ENCODE peak calls at places on chromosomes 12 and 14, in six cellular contexts. One of them, this sample, is unnamed.

GRCh38 chr12:3020850-3021435 is 56.2 kb upstream of the TSPAN9 start:
- DNase-seq in progenitor cell of endocrine pancreas: no peak
- DNase-seq in HCEC 1CT: no peak
- DNase-seq in stimulated activated CD4-positive, alpha-beta T cell treated with anti-CD3 and anti-CD28 coated beads, Interleukin-2, amount 100 ng/mL, for 24 hours: no peak
- DNase-seq in left ventricle myocardium inferior: no peak
- DNase-seq in COR-L47: no peak
- DNase-seq in this sample: no peak

GRCh38 chr12:7571253-7571652 is 67.7 kb upstream of the CD163 start:
- DNase-seq in progenitor cell of endocrine pancreas: no peak
- DNase-seq in HCEC 1CT: peak; percentile 7
- DNase-seq in stimulated activated CD4-positive, alpha-beta T cell treated with anti-CD3 and anti-CD28 coated beads, Interleukin-2, amount 100 ng/mL, for 24 hours: no peak
- DNase-seq in left ventricle myocardium inferior: no peak
- DNase-seq in COR-L47: no peak
- DNase-seq in this sample: no peak

GRCh38 chr14:31825459-31825858 is 251.6 kb upstream of the ARHGAP5 start:
- DNase-seq in progenitor cell of endocrine pancreas: no peak
- DNase-seq in HCEC 1CT: no peak
- DNase-seq in stimulated activated CD4-positive, alpha-beta T cell treated with anti-CD3 and anti-CD28 coated beads, Interleukin-2, amount 100 ng/mL, for 24 hours: no peak
- DNase-seq in left ventricle myocardium inferior: no peak
- DNase-seq in COR-L47: no peak
- DNase-seq in this sample: no peak

GRCh38 chr14:85487215-85487614 is 42.7 kb upstream of the FLRT2 start:
- DNase-seq in progenitor cell of endocrine pancreas: no peak
- DNase-seq in HCEC 1CT: peak; percentile 48
- DNase-seq in stimulated activated CD4-positive, alpha-beta T cell treated with anti-CD3 and anti-CD28 coated beads, Interleukin-2, amount 100 ng/mL, for 24 hours: no peak
- DNase-seq in left ventricle myocardium inferior: no peak
- DNase-seq in COR-L47: no peak
- DNase-seq in this sample: no peak

GRCh38 chr14:21054123-21054767 is 3.4 kb upstream of the RNASE8 start:
- DNase-seq in progenitor cell of endocrine pancreas: no peak
- DNase-seq in HCEC 1CT: no peak
- DNase-seq in stimulated activated CD4-positive, alpha-beta T cell treated with anti-CD3 and anti-CD28 coated beads, Interleukin-2, amount 100 ng/mL, for 24 hours: no peak
- DNase-seq in left ventricle myocardium inferior: no peak
- DNase-seq in COR-L47: no peak
- DNase-seq in this sample: no peak

GRCh38 chr14:65478596-65478995 is 66.1 kb downstream of the FUT8 start:
- DNase-seq in progenitor cell of endocrine pancreas: no peak
- DNase-seq in HCEC 1CT: peak; percentile 59
- DNase-seq in stimulated activated CD4-positive, alpha-beta T cell treated with anti-CD3 and anti-CD28 coated beads, Interleukin-2, amount 100 ng/mL, for 24 hours: no peak
- DNase-seq in left ventricle myocardium inferior: no peak
- DNase-seq in COR-L47: peak; percentile 4
- DNase-seq in this sample: no peak

GRCh38 chr12:8420506-8420905 is 35.3 kb upstream of the CLEC6A start:
- DNase-seq in progenitor cell of endocrine pancreas: no peak
- DNase-seq in HCEC 1CT: no peak
- DNase-seq in stimulated activated CD4-positive, alpha-beta T cell treated with anti-CD3 and anti-CD28 coated beads, Interleukin-2, amount 100 ng/mL, for 24 hours: no peak
- DNase-seq in left ventricle myocardium inferior: no peak
- DNase-seq in COR-L47: no peak
- DNase-seq in this sample: no peak

GRCh38 chr12:56236985-56237384 is 7.1 kb downstream of the SLC39A5 start:
- DNase-seq in progenitor cell of endocrine pancreas: no peak
- DNase-seq in HCEC 1CT: no peak
- DNase-seq in stimulated activated CD4-positive, alpha-beta T cell treated with anti-CD3 and anti-CD28 coated beads, Interleukin-2, amount 100 ng/mL, for 24 hours: no peak
- DNase-seq in left ventricle myocardium inferior: no peak
- DNase-seq in COR-L47: no peak
- DNase-seq in this sample: no peak

GRCh38 chr12:41621288-41621687 is 433.2 kb downstream of the PDZRN4 start:
- DNase-seq in progenitor cell of endocrine pancreas: no peak
- DNase-seq in HCEC 1CT: no peak
- DNase-seq in stimulated activated CD4-positive, alpha-beta T cell treated with anti-CD3 and anti-CD28 coated beads, Interleukin-2, amount 100 ng/mL, for 24 hours: no peak
- DNase-seq in left ventricle myocardium inferior: no peak
- DNase-seq in COR-L47: peak; percentile 7
- DNase-seq in this sample: no peak

GRCh38 chr14:99273724-99274345 is 1.8 kb upstream of the BCL11B start:
- DNase-seq in progenitor cell of endocrine pancreas: no peak
- DNase-seq in HCEC 1CT: no peak
- DNase-seq in stimulated activated CD4-positive, alpha-beta T cell treated with anti-CD3 and anti-CD28 coated beads, Interleukin-2, amount 100 ng/mL, for 24 hours: peak; percentile 44
- DNase-seq in left ventricle myocardium inferior: no peak
- DNase-seq in COR-L47: no peak
- DNase-seq in this sample: no peak

GRCh38 chr14:74257078-74257987 is 18.1 kb downstream of the VSX2 start:
- DNase-seq in progenitor cell of endocrine pancreas: peak; percentile 41
- DNase-seq in HCEC 1CT: peak; percentile 9
- DNase-seq in stimulated activated CD4-positive, alpha-beta T cell treated with anti-CD3 and anti-CD28 coated beads, Interleukin-2, amount 100 ng/mL, for 24 hours: peak; percentile 71
- DNase-seq in left ventricle myocardium inferior: peak; percentile 31
- DNase-seq in COR-L47: peak; percentile 43
- DNase-seq in this sample: no peak

GRCh38 chr14:89258728-89259273 is 158.2 kb downstream of the FOXN3 start:
- DNase-seq in progenitor cell of endocrine pancreas: no peak
- DNase-seq in HCEC 1CT: no peak
- DNase-seq in stimulated activated CD4-positive, alpha-beta T cell treated with anti-CD3 and anti-CD28 coated beads, Interleukin-2, amount 100 ng/mL, for 24 hours: no peak
- DNase-seq in left ventricle myocardium inferior: no peak
- DNase-seq in COR-L47: no peak
- DNase-seq in this sample: no peak

GRCh38 chr14:75299064-75299463 is 20.4 kb downstream of the FOS start:
- DNase-seq in progenitor cell of endocrine pancreas: no peak
- DNase-seq in HCEC 1CT: peak; percentile 51
- DNase-seq in stimulated activated CD4-positive, alpha-beta T cell treated with anti-CD3 and anti-CD28 coated beads, Interleukin-2, amount 100 ng/mL, for 24 hours: no peak
- DNase-seq in left ventricle myocardium inferior: no peak
- DNase-seq in COR-L47: no peak
- DNase-seq in this sample: no peak

GRCh38 chr14:100898935-100899840 is 4.3 kb downstream of the RTL1 start:
- DNase-seq in progenitor cell of endocrine pancreas: no peak
- DNase-seq in HCEC 1CT: no peak
- DNase-seq in stimulated activated CD4-positive, alpha-beta T cell treated with anti-CD3 and anti-CD28 coated beads, Interleukin-2, amount 100 ng/mL, for 24 hours: peak; percentile 4
- DNase-seq in left ventricle myocardium inferior: peak; percentile 30
- DNase-seq in COR-L47: no peak
- DNase-seq in this sample: peak; percentile 58

GRCh38 chr12:7129647-7130536 is at the start of gene CLSTN3:
- DNase-seq in progenitor cell of endocrine pancreas: peak; percentile 91
- DNase-seq in HCEC 1CT: peak; percentile 64
- DNase-seq in stimulated activated CD4-positive, alpha-beta T cell treated with anti-CD3 and anti-CD28 coated beads, Interleukin-2, amount 100 ng/mL, for 24 hours: peak; percentile 86
- DNase-seq in left ventricle myocardium inferior: peak; percentile 78
- DNase-seq in COR-L47: peak; percentile 45
- DNase-seq in this sample: peak; percentile 90

GRCh38 chr14:93234798-93235197 is 27.7 kb downstream of the UBR7 start:
- DNase-seq in progenitor cell of endocrine pancreas: no peak
- DNase-seq in HCEC 1CT: peak; percentile 81
- DNase-seq in stimulated activated CD4-positive, alpha-beta T cell treated with anti-CD3 and anti-CD28 coated beads, Interleukin-2, amount 100 ng/mL, for 24 hours: no peak
- DNase-seq in left ventricle myocardium inferior: no peak
- DNase-seq in COR-L47: peak; percentile 1
- DNase-seq in this sample: no peak

GRCh38 chr14:61525293-61526011 is 169.9 kb upstream of the HIF1A start:
- DNase-seq in progenitor cell of endocrine pancreas: no peak
- DNase-seq in HCEC 1CT: peak; percentile 46
- DNase-seq in stimulated activated CD4-positive, alpha-beta T cell treated with anti-CD3 and anti-CD28 coated beads, Interleukin-2, amount 100 ng/mL, for 24 hours: peak; percentile 67
- DNase-seq in left ventricle myocardium inferior: peak; percentile 65
- DNase-seq in COR-L47: no peak
- DNase-seq in this sample: peak; percentile 73

GRCh38 chr12:64098709-64099354 is 123.3 kb downstream of the KICS2 start:
- DNase-seq in progenitor cell of endocrine pancreas: no peak
- DNase-seq in HCEC 1CT: peak; percentile 80
- DNase-seq in stimulated activated CD4-positive, alpha-beta T cell treated with anti-CD3 and anti-CD28 coated beads, Interleukin-2, amount 100 ng/mL, for 24 hours: no peak
- DNase-seq in left ventricle myocardium inferior: no peak
- DNase-seq in COR-L47: no peak
- DNase-seq in this sample: no peak

GRCh38 chr12:120710805-120711296 is 593 bp downstream of the UNC119B start:
- DNase-seq in progenitor cell of endocrine pancreas: peak; percentile 34
- DNase-seq in HCEC 1CT: no peak
- DNase-seq in stimulated activated CD4-positive, alpha-beta T cell treated with anti-CD3 and anti-CD28 coated beads, Interleukin-2, amount 100 ng/mL, for 24 hours: peak; percentile 38
- DNase-seq in left ventricle myocardium inferior: no peak
- DNase-seq in COR-L47: no peak
- DNase-seq in this sample: no peak

GRCh38 chr12:7142057-7142644 is 12.0 kb downstream of the CLSTN3 start:
- DNase-seq in progenitor cell of endocrine pancreas: peak; percentile 52
- DNase-seq in HCEC 1CT: peak; percentile 25
- DNase-seq in stimulated activated CD4-positive, alpha-beta T cell treated with anti-CD3 and anti-CD28 coated beads, Interleukin-2, amount 100 ng/mL, for 24 hours: peak; percentile 65
- DNase-seq in left ventricle myocardium inferior: no peak
- DNase-seq in COR-L47: no peak
- DNase-seq in this sample: no peak

GRCh38 chr14:95601650-95602049 is 66.8 kb downstream of the GLRX5 start:
- DNase-seq in progenitor cell of endocrine pancreas: no peak
- DNase-seq in HCEC 1CT: no peak
- DNase-seq in stimulated activated CD4-positive, alpha-beta T cell treated with anti-CD3 and anti-CD28 coated beads, Interleukin-2, amount 100 ng/mL, for 24 hours: no peak
- DNase-seq in left ventricle myocardium inferior: no peak
- DNase-seq in COR-L47: no peak
- DNase-seq in this sample: no peak

GRCh38 chr12:58850826-58851225 is 69.5 kb downstream of the LRIG3 start:
- DNase-seq in progenitor cell of endocrine pancreas: no peak
- DNase-seq in HCEC 1CT: no peak
- DNase-seq in stimulated activated CD4-positive, alpha-beta T cell treated with anti-CD3 and anti-CD28 coated beads, Interleukin-2, amount 100 ng/mL, for 24 hours: no peak
- DNase-seq in left ventricle myocardium inferior: no peak
- DNase-seq in COR-L47: no peak
- DNase-seq in this sample: no peak

GRCh38 chr14:50955373-50956043 is 11.2 kb upstream of the PYGL start:
- DNase-seq in progenitor cell of endocrine pancreas: no peak
- DNase-seq in HCEC 1CT: peak; percentile 97
- DNase-seq in stimulated activated CD4-positive, alpha-beta T cell treated with anti-CD3 and anti-CD28 coated beads, Interleukin-2, amount 100 ng/mL, for 24 hours: no peak
- DNase-seq in left ventricle myocardium inferior: peak; percentile 43
- DNase-seq in COR-L47: peak; percentile 58
- DNase-seq in this sample: no peak

GRCh38 chr14:103296007-103296406 is 38.0 kb upstream of the EIF5 start:
- DNase-seq in progenitor cell of endocrine pancreas: no peak
- DNase-seq in HCEC 1CT: peak; percentile 49
- DNase-seq in stimulated activated CD4-positive, alpha-beta T cell treated with anti-CD3 and anti-CD28 coated beads, Interleukin-2, amount 100 ng/mL, for 24 hours: no peak
- DNase-seq in left ventricle myocardium inferior: no peak
- DNase-seq in COR-L47: no peak
- DNase-seq in this sample: no peak